ENCODE peak calls at places on chromosomes 12 and 14, in four cellular contexts. One of them, this sample, is unnamed.

GRCh38 chr14:98766818-98767217 is 505.2 kb downstream of the BCL11B start:
- DNase-seq in HepG2: no peak
- DNase-seq in GM12878: no peak
- DNase-seq in K562: no peak
- DNase-seq in this sample: no peak

GRCh38 chr12:132581348-132582057 is 28.9 kb downstream of the LRCOL1 start:
- DNase-seq in HepG2: no peak
- DNase-seq in GM12878: no peak
- DNase-seq in K562: no peak
- DNase-seq in this sample: no peak

GRCh38 chr12:15823360-15824128 is 34.4 kb upstream of the EPS8 start:
- DNase-seq in HepG2: peak; percentile 88
- DNase-seq in GM12878: no peak
- DNase-seq in K562: no peak
- DNase-seq in this sample: no peak

GRCh38 chr12:107318554-107318803 is 225.1 kb upstream of the CRY1 start:
- DNase-seq in HepG2: no peak
- DNase-seq in GM12878: no peak
- DNase-seq in K562: no peak
- DNase-seq in this sample: no peak

GRCh38 chr14:99537399-99537798 is 56.2 kb downstream of the CCNK start:
- DNase-seq in HepG2: no peak
- DNase-seq in GM12878: no peak
- DNase-seq in K562: no peak
- DNase-seq in this sample: peak; percentile 37

GRCh38 chr14:55804198-55804553 is 224.2 kb downstream of the KTN1 start:
- DNase-seq in HepG2: no peak
- DNase-seq in GM12878: no peak
- DNase-seq in K562: no peak
- DNase-seq in this sample: no peak

GRCh38 chr12:16788888-16789790 is 183.2 kb upstream of the LMO3 start:
- DNase-seq in HepG2: no peak
- DNase-seq in GM12878: peak; percentile 37
- DNase-seq in K562: no peak
- DNase-seq in this sample: no peak

GRCh38 chr12:109523071-109523470 is 45.6 kb downstream of the UBE3B start:
- DNase-seq in HepG2: no peak
- DNase-seq in GM12878: no peak
- DNase-seq in K562: no peak
- DNase-seq in this sample: no peak

GRCh38 chr12:10069099-10069498 is 29.7 kb downstream of the CLEC1A start:
- DNase-seq in HepG2: no peak
- DNase-seq in GM12878: no peak
- DNase-seq in K562: no peak
- DNase-seq in this sample: no peak

GRCh38 chr14:68749487-68750475 is 43.1 kb downstream of the ZFP36L1 start:
- DNase-seq in HepG2: no peak
- DNase-seq in GM12878: no peak
- DNase-seq in K562: peak; percentile 36
- DNase-seq in this sample: no peak

GRCh38 chr12:49582201-49582600 is 14.3 kb upstream of the MCRS1 start:
- DNase-seq in HepG2: no peak
- DNase-seq in GM12878: no peak
- DNase-seq in K562: no peak
- DNase-seq in this sample: no peak

GRCh38 chr12:120865094-120865493 is 39.1 kb downstream of the SPPL3 start:
- DNase-seq in HepG2: no peak
- DNase-seq in GM12878: no peak
- DNase-seq in K562: no peak
- DNase-seq in this sample: no peak

GRCh38 chr12:6443361-6443983 is 1.3 kb upstream of the CD27 start:
- DNase-seq in HepG2: no peak
- DNase-seq in GM12878: no peak
- DNase-seq in K562: no peak
- DNase-seq in this sample: no peak

GRCh38 chr14:68955164-68955921 is 23.8 kb downstream of the ACTN1 start:
- DNase-seq in HepG2: peak; percentile 93
- DNase-seq in GM12878: no peak
- DNase-seq in K562: no peak
- DNase-seq in this sample: no peak

GRCh38 chr12:116588390-116589028 is 29.3 kb downstream of the MAP1LC3B2 start:
- DNase-seq in HepG2: no peak
- DNase-seq in GM12878: no peak
- DNase-seq in K562: no peak
- DNase-seq in this sample: no peak

GRCh38 chr12:11397366-11397765 is 2.0 kb upstream of the PRB2 start:
- DNase-seq in HepG2: no peak
- DNase-seq in GM12878: no peak
- DNase-seq in K562: no peak
- DNase-seq in this sample: no peak

GRCh38 chr14:40981247-40981646 is 625.4 kb upstream of the LRFN5 start:
- DNase-seq in HepG2: no peak
- DNase-seq in GM12878: no peak
- DNase-seq in K562: no peak
- DNase-seq in this sample: no peak

GRCh38 chr12:268483-268840 is 5.8 kb upstream of the SLC6A13 start:
- DNase-seq in HepG2: no peak
- DNase-seq in GM12878: no peak
- DNase-seq in K562: no peak
- DNase-seq in this sample: no peak

GRCh38 chr12:116135209-116135930 is 142.1 kb downstream of the MED13L start:
- DNase-seq in HepG2: peak; percentile 28
- DNase-seq in GM12878: no peak
- DNase-seq in K562: no peak
- DNase-seq in this sample: no peak

GRCh38 chr12:47602330-47602729 is 103.5 kb downstream of the RPAP3 start:
- DNase-seq in HepG2: no peak
- DNase-seq in GM12878: no peak
- DNase-seq in K562: no peak
- DNase-seq in this sample: no peak

GRCh38 chr14:89277229-89277628 is 139.8 kb downstream of the FOXN3 start:
- DNase-seq in HepG2: no peak
- DNase-seq in GM12878: no peak
- DNase-seq in K562: no peak
- DNase-seq in this sample: no peak

GRCh38 chr12:109130755-109131521 is 14.6 kb downstream of the ACACB start:
- DNase-seq in HepG2: no peak
- DNase-seq in GM12878: no peak
- DNase-seq in K562: no peak
- DNase-seq in this sample: no peak

GRCh38 chr12:50400104-50400637 is 514 bp upstream of the LARP4 start:
- DNase-seq in HepG2: no peak
- DNase-seq in GM12878: no peak
- DNase-seq in K562: peak; percentile 29
- DNase-seq in this sample: no peak

GRCh38 chr12:127245009-127245408 is 1022.0 kb upstream of the TMEM132C start:
- DNase-seq in HepG2: no peak
- DNase-seq in GM12878: no peak
- DNase-seq in K562: no peak
- DNase-seq in this sample: no peak

GRCh38 chr14:71060795-71061455 is 153.7 kb downstream of the PCNX1 start:
- DNase-seq in HepG2: no peak
- DNase-seq in GM12878: no peak
- DNase-seq in K562: no peak
- DNase-seq in this sample: no peak

GRCh38 chr12:47828967-47829482 is 9.3 kb upstream of the HDAC7 start:
- DNase-seq in HepG2: no peak
- DNase-seq in GM12878: no peak
- DNase-seq in K562: peak; percentile 92
- DNase-seq in this sample: peak; percentile 58

GRCh38 chr12:79409562-79409961 is 281.2 kb downstream of the PAWR start:
- DNase-seq in HepG2: no peak
- DNase-seq in GM12878: no peak
- DNase-seq in K562: no peak
- DNase-seq in this sample: no peak

GRCh38 chr14:61469771-61470170 is 148.4 kb downstream of the PRKCH start:
- DNase-seq in HepG2: no peak
- DNase-seq in GM12878: no peak
- DNase-seq in K562: no peak
- DNase-seq in this sample: no peak

GRCh38 chr14:51922624-51923023 is 62.2 kb downstream of the GNG2 start:
- DNase-seq in HepG2: no peak
- DNase-seq in GM12878: no peak
- DNase-seq in K562: no peak
- DNase-seq in this sample: no peak

GRCh38 chr12:47808574-47809380 is 10.9 kb downstream of the HDAC7 start:
- DNase-seq in HepG2: no peak
- DNase-seq in GM12878: no peak
- DNase-seq in K562: peak; percentile 63
- DNase-seq in this sample: no peak

GRCh38 chr14:103627073-103628025 is 1.7 kb upstream of the KLC1 start:
- DNase-seq in HepG2: no peak
- DNase-seq in GM12878: no peak
- DNase-seq in K562: no peak
- DNase-seq in this sample: no peak

GRCh38 chr14:59918824-59919581 is 941 bp upstream of the LRRC9 start:
- DNase-seq in HepG2: peak; percentile 32
- DNase-seq in GM12878: no peak
- DNase-seq in K562: no peak
- DNase-seq in this sample: no peak

GRCh38 chr14:51552275-51552674 is 99.4 kb upstream of the FRMD6 start:
- DNase-seq in HepG2: no peak
- DNase-seq in GM12878: no peak
- DNase-seq in K562: no peak
- DNase-seq in this sample: peak; percentile 19

GRCh38 chr14:20855652-20856291 is 35.4 kb upstream of the RNASE3 start:
- DNase-seq in HepG2: peak; percentile 79
- DNase-seq in GM12878: peak; percentile 21
- DNase-seq in K562: peak; percentile 75
- DNase-seq in this sample: peak; percentile 66

DNA sequence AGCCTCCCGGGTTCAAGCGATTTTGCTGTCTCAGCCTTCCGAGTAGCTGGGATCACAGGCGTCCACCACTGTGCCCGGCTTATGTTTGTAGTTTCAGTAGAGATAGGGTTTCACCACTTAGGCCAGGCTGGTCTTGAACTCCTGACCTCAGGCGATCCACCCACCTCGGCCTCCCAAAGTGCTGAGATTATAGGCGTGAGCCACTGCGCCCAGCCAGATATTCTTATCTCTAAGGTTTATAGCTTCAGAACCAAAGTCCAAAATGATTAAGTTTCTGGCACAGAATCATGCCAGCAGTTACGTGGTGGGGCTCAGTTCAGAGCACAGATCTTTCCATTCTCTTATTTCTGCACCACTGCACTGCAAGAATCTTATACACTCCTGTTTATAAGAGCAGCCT is 129.7 kb downstream of the LMNTD1 start:
- DNase-seq in HepG2: no peak
- DNase-seq in GM12878: no peak
- DNase-seq in K562: no peak
- DNase-seq in this sample: no peak
- TF ChIP-seq ESRRA in HepG2: no peak
- TF ChIP-seq ESRRA in GM12878: no peak
- TF ChIP-seq ESRRA in K562: no peak
- TF ChIP-seq ESRRA in this sample: no peak

GRCh38 chr14:64736271-64737131 is 32.3 kb downstream of the PLEKHG3 start:
- DNase-seq in HepG2: peak; percentile 43
- DNase-seq in GM12878: no peak
- DNase-seq in K562: peak; percentile 17
- DNase-seq in this sample: peak; percentile 46
- TF ChIP-seq ATF3 in HepG2: no peak
- TF ChIP-seq ATF3 in GM12878: no peak
- TF ChIP-seq ATF3 in K562: no peak
- TF ChIP-seq ATF3 in this sample: no peak

DNA sequence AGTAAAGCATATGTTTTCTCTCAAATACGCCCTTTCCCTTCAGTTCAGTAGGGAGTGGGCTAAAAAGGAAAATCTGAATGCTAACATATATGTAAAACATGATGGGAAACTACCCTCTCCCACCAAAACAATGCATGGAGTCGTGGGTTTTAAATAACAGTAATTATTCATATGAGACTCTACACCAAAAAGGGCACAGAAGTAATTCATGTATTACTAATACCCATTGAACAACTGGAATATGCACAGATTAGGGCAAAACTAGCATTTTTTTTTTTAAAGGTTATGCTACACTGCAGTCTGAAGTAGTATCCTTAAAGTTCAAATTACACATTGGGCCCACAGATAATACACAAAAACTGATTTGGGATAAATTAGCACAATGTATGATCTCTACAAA is 8.1 kb upstream of the ARID2 start:
- DNase-seq in HepG2: no peak
- DNase-seq in GM12878: no peak
- DNase-seq in K562: no peak
- DNase-seq in this sample: no peak
- TF ChIP-seq ESRRA in HepG2: no peak
- TF ChIP-seq ESRRA in GM12878: no peak
- TF ChIP-seq ESRRA in K562: no peak
- TF ChIP-seq ESRRA in this sample: no peak

GRCh38 chr12:57839996-57840395 is 6.5 kb downstream of the CTDSP2 start:
- DNase-seq in HepG2: no peak
- DNase-seq in GM12878: no peak
- DNase-seq in K562: no peak
- DNase-seq in this sample: no peak

GRCh38 chr12:57836442-57837375 is 9.8 kb downstream of the CTDSP2 start:
- DNase-seq in HepG2: no peak
- DNase-seq in GM12878: no peak
- DNase-seq in K562: peak; percentile 78
- DNase-seq in this sample: peak; percentile 47

GRCh38 chr12:57838594-57839302 is 7.8 kb downstream of the CTDSP2 start:
- DNase-seq in HepG2: no peak
- DNase-seq in GM12878: no peak
- DNase-seq in K562: no peak
- DNase-seq in this sample: no peak

GRCh38 chr12:57835366-57836288 is 10.9 kb downstream of the CTDSP2 start:
- DNase-seq in HepG2: no peak
- DNase-seq in GM12878: no peak
- DNase-seq in K562: no peak
- DNase-seq in this sample: no peak

DNA sequence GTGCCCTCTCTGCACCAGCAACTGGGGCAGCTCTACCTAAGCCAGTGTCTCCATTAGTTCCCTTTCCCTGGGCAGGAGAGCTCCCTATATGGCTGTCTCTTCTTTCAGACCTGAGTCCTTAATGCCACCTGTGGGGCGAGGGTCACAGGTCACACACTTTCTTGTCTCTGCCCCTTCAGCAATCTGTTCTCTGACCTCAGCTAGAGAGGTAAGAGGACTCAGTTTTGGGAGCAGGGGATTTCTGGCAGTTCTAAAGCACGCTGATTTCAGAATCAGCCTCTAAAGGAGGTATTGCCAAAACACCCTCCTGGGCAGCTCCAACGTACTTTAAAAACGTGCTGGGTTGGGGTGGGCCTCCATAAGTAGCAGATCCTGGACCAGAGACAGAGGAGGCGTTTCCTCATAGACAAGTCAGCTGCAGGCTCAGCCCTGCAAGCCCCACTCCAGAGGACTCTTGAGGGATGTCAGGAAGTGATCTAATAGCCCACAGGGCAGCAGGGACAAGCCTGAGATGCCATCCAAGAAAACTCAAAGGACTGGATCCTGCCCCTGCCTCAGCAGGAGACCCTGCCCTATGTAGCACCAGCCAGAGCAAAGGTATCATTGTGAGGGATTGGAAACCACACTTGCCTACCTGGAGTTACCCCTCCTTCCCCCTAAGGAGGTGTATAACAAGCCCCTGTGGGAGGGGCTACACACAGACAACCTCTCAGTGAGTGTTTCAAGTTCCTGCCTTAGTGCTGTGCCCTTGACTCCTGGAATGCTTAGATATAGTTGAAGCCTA is 8.6 kb downstream of the CTDSP2 start:
- DNase-seq in HepG2: no peak
- DNase-seq in GM12878: no peak
- DNase-seq in K562: no peak
- DNase-seq in this sample: peak; percentile 25
- TF ChIP-seq ATF3 in HepG2: no peak
- TF ChIP-seq ATF3 in GM12878: no peak
- TF ChIP-seq ATF3 in K562: no peak
- TF ChIP-seq ATF3 in this sample: no peak